ENCODE peak calls at places on chromosomes 6 and 20, in six cellular contexts. E is heart right ventricle, T is HCT116, O is left ventricle myocardium inferior, C is testis, V is transverse colon. Z is an unnamed sample.

GRCh38 chr6:154815938-154816820 is 83.0 kb downstream of the SCAF8 start:
- DNase-seq in E (no peak), T (no peak), O (no peak), C (no peak), V (no peak), Z (no peak)

GRCh38 chr6:53059648-53060589 is 5.3 kb upstream of the FBXO9 start:
- DNase-seq in E (no peak), T (no peak), O (no peak), C (no peak), V (no peak), Z (no peak)

GRCh38 chr6:82686719-82687118 is 323.1 kb downstream of the TPBG start:
- DNase-seq in E (no peak), T (no peak), O (no peak), C (no peak), V (no peak), Z (no peak)

GRCh38 chr6:11918021-11918738 is 93.9 kb upstream of the HIVEP1 start:
- DNase-seq in E (no peak), T (no peak), O (no peak), C (no peak), V (peak), Z (no peak)

GRCh38 chr20:34546751-34547181 is 11.8 kb upstream of the MAP1LC3A start:
- DNase-seq in E (no peak), T (no peak), O (no peak), C (no peak), V (peak), Z (no peak)

GRCh38 chr6:118335325-118335724 is 212.8 kb upstream of the PLN start:
- DNase-seq in E (no peak), T (no peak), O (no peak), C (no peak), V (no peak), Z (no peak)

GRCh38 chr6:145245119-145245518 is 490.2 kb downstream of the EPM2A start:
- DNase-seq in E (no peak), T (no peak), O (no peak), C (no peak), V (no peak), Z (no peak)

GRCh38 chr6:13641315-13641714 is 26.2 kb downstream of the NOL7 start:
- DNase-seq in E (no peak), T (no peak), O (no peak), C (no peak), V (no peak), Z (no peak)

GRCh38 chr20:58551631-58552030 is 36.4 kb upstream of the APCDD1L start:
- DNase-seq in E (no peak), T (no peak), O (no peak), C (peak), V (no peak), Z (no peak)

GRCh38 chr6:42742116-42742894 is 3.6 kb downstream of the TBCC start:
- DNase-seq in E (no peak), T (no peak), O (no peak), C (no peak), V (no peak), Z (no peak)

GRCh38 chr6:24797596-24798216 is 1.0 kb downstream of the ARMH2 start:
- DNase-seq in E (no peak), T (no peak), O (no peak), C (no peak), V (no peak), Z (no peak)

GRCh38 chr20:63026582-63027424 is 20.0 kb upstream of the BHLHE23 start:
- DNase-seq in E (peak), T (no peak), O (peak), C (no peak), V (no peak), Z (no peak)

GRCh38 chr6:167956983-167957492 is 40.4 kb upstream of the KIF25 start:
- DNase-seq in E (no peak), T (no peak), O (no peak), C (no peak), V (no peak), Z (no peak)

GRCh38 chr6:43803055-43803782 is 33.2 kb downstream of the VEGFA start:
- DNase-seq in E (peak), T (no peak), O (peak), C (no peak), V (no peak), Z (no peak)

GRCh38 chr20:57481281-57481711 is 43.6 kb downstream of the CTCFL start:
- DNase-seq in E (no peak), T (no peak), O (no peak), C (no peak), V (no peak), Z (no peak)

GRCh38 chr6:166862978-166863530 is 93.3 kb downstream of the RNASET2 start:
- DNase-seq in E (no peak), T (no peak), O (no peak), C (no peak), V (no peak), Z (no peak)

GRCh38 chr6:9204171-9204570 is 768.8 kb upstream of the SLC35B3 start:
- DNase-seq in E (no peak), T (peak), O (no peak), C (no peak), V (no peak), Z (no peak)

GRCh38 chr6:163710552-163710951 is 296.0 kb downstream of the QKI start:
- DNase-seq in E (no peak), T (no peak), O (no peak), C (no peak), V (no peak), Z (no peak)

GRCh38 chr20:35246723-35247122 is 20.2 kb downstream of the MMP24 start:
- DNase-seq in E (no peak), T (no peak), O (no peak), C (no peak), V (no peak), Z (no peak)

GRCh38 chr6:91606148-91606901 is 1019.5 kb upstream of the MAP3K7 start:
- DNase-seq in E (no peak), T (no peak), O (no peak), C (no peak), V (no peak), Z (no peak)

GRCh38 chr6:127855542-127856159 is 45.2 kb downstream of the THEMIS start:
- DNase-seq in E (no peak), T (no peak), O (no peak), C (peak), V (no peak), Z (no peak)

GRCh38 chr6:116842374-116842947 is 13.6 kb upstream of the GPRC6A start:
- DNase-seq in E (no peak), T (no peak), O (no peak), C (no peak), V (no peak), Z (no peak)

DNA sequence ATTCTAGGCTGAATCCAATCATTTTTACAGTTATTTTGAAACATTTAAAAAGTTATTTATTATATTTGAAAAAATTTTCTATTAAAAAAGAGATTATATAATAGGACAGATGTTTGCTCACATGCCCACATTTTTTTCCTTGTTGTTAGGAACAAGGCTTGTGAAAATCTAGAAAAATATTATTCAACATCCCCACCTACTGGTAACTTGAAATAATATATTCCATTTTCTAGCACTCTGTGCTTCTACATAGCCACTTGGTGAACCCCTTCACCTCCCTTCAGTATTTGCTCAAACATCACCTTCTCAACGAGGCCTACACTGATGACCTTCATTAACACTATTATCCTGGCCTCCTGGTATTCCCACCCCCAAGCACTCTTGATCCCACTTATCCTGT is 18.4 kb upstream of the GPRC6A start:
- DNase-seq in E (no peak), T (peak), O (no peak), C (no peak), V (no peak), Z (no peak)
- TF ChIP-seq CTCF in E (peak), T (peak), O (peak), C (no peak), V (peak), Z (no peak)

GRCh38 chr6:150199241-150199640 is 56.4 kb downstream of the PPP1R14C start:
- DNase-seq in E (no peak), T (no peak), O (no peak), C (no peak), V (no peak), Z (no peak)

GRCh38 chr6:150201285-150201684 is 58.4 kb downstream of the PPP1R14C start:
- DNase-seq in E (no peak), T (no peak), O (no peak), C (no peak), V (peak), Z (no peak)

GRCh38 chr6:150201791-150202329 is 59.0 kb downstream of the PPP1R14C start:
- DNase-seq in E (no peak), T (no peak), O (no peak), C (no peak), V (peak), Z (no peak)

GRCh38 chr6:150202404-150202803 is 59.6 kb downstream of the PPP1R14C start:
- DNase-seq in E (no peak), T (no peak), O (no peak), C (no peak), V (peak), Z (peak)

GRCh38 chr6:150200428-150201105 is 57.7 kb downstream of the PPP1R14C start:
- DNase-seq in E (no peak), T (no peak), O (no peak), C (no peak), V (peak), Z (no peak)
- H3K27ac ChIP-seq in E (no peak), T (no peak), O (no peak), C (no peak), V (peak), Z (no peak)

GRCh38 chr6:112370946-112371345 is 23.8 kb downstream of the RFPL4B start:
- DNase-seq in E (no peak), T (no peak), O (no peak), C (no peak), V (no peak), Z (no peak)

GRCh38 chr6:112367655-112368054 is 20.5 kb downstream of the RFPL4B start:
- DNase-seq in E (no peak), T (no peak), O (no peak), C (no peak), V (no peak), Z (no peak)

GRCh38 chr6:112366695-112367546 is 19.8 kb downstream of the RFPL4B start:
- DNase-seq in E (no peak), T (no peak), O (no peak), C (no peak), V (no peak), Z (no peak)

DNA sequence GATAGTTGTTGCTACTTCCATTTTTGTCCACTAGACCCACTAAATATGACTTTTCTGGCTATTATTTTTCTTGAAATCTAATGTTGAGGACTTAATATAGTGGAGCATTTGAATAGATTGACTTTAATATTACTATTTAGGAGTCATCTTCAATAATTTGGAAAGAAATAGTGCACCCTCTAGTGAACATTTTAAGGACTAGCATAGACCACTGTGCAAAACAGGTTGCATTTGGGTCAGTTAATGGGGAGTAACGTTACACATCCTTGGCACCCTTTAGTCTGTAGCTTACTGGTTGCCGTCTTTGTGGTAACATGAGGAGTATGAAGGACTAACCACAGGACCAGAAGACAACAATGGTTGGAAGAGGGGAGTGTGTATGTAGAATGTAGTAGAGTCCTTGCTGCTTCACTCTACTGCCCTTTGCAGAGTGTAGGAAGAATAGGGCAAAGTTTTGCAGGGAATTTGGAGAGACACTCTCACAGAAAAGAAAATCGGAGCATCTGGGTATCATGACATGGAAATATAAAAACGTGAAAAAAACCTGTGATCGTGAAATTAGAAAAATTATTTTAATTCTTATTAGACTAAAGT is 25.2 kb downstream of the RFPL4B start:
- DNase-seq in E (no peak), T (peak), O (no peak), C (no peak), V (no peak), Z (no peak)
- TF ChIP-seq CTCF in E (peak), T (peak), O (peak), C (peak), V (no peak), Z (no peak)

GRCh38 chr6:129671442-129672344 is 38.3 kb downstream of the ARHGAP18 start:
- DNase-seq in E (no peak), T (no peak), O (no peak), C (no peak), V (peak), Z (no peak)
- H3K27ac ChIP-seq in E (peak), T (peak), O (peak), C (peak), V (peak), Z (peak)

GRCh38 chr6:111477481-111477938 is 5.5 kb downstream of the REV3L start:
- DNase-seq in E (no peak), T (no peak), O (no peak), C (no peak), V (no peak), Z (no peak)

GRCh38 chr6:111478064-111478476 is 4.9 kb downstream of the REV3L start:
- DNase-seq in E (no peak), T (no peak), O (no peak), C (no peak), V (no peak), Z (no peak)

GRCh38 chr6:111481836-111482235 is 1.2 kb downstream of the REV3L start:
- DNase-seq in E (no peak), T (no peak), O (no peak), C (no peak), V (no peak), Z (no peak)

GRCh38 chr6:111480988-111481830 is 1.8 kb downstream of the REV3L start:
- DNase-seq in E (no peak), T (no peak), O (no peak), C (no peak), V (no peak), Z (no peak)

DNA sequence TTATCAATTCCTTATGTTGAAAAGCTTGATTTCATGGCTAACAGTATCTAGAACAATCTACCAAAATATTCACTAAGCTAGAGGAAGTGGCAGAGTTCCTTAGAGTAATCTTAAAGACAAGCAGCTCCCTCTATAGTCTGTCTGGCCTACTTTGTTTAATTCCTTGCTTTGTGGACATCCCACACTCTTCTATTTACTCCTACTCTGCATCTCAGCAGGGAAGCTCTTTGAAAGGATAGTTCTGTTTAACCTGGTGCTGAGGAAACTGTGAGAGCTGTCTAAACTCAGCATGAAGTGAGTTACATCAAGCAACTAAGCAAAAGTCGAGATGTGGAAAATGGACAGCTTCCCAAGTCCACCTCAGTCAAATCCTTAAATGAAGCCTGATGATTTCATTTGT is 4.3 kb downstream of the REV3L start:
- DNase-seq in E (no peak), T (peak), O (no peak), C (no peak), V (no peak), Z (no peak)
- TF ChIP-seq CTCF in E (peak), T (peak), O (peak), C (no peak), V (peak), Z (peak)

DNA sequence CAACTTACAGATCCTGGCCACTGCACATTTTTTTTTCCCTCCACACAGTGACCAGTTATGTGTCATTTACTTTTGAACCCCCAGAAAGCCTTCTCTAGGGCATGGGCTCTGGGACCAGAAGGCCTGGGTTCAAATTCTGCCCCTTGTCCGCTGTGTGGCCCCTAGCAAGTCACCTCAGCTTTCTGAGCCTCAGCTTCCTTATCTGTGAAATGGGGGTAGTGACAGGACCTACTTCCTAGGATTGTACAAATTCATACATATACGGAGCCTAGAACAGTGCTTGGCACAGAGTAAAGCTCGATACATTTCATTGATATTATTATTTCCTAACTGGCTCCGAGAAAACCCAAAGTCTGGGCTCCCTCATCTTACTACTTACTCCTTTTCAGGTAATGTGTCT is 1.6 kb downstream of the BPI start:
- DNase-seq in E (no peak), T (no peak), O (no peak), C (no peak), V (no peak), Z (no peak)
- H3K27ac ChIP-seq in E (no peak), T (no peak), O (no peak), C (no peak), V (no peak), Z (no peak)

DNA sequence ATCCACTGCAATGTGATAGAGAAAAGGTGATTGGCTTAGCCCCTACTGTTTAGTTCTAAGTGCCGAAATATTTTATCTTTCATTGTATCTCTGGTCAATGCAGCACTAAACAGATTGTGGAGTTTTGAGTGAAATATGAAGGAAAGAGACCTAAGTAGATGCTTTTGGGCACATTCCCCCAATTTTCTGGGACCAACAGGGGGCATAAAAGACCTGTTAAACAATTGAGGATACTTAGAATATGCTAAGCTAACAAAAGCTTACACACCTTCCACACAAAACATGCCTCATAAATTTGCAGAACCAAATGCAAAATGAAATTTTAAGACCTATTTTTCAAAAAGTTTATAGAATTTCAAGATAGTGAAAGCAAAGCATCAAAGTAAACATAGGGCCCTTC is 746.9 kb downstream of the TBC1D32 start:
- DNase-seq in E (no peak), T (no peak), O (no peak), C (no peak), V (no peak), Z (no peak)
- TF ChIP-seq CTCF in E (no peak), T (no peak), O (no peak), C (no peak), V (no peak), Z (no peak)

GRCh38 chr20:11394145-11394833 is 523.4 kb upstream of the BTBD3 start:
- DNase-seq in E (no peak), T (no peak), O (no peak), C (no peak), V (no peak), Z (no peak)
- H3K27ac ChIP-seq in E (no peak), T (no peak), O (no peak), C (no peak), V (no peak), Z (no peak)